ENCODE peak calls at places on chromosome 5, in ten cellular contexts. U is cardiac muscle cell, V is tibial artery, D is adrenal gland, W is right lobe of liver, X is nephron progenitor cell, Q is RWPE1, K is GM12865, O is AG04450, B is transverse colon. E is an unnamed sample.

GRCh38 chr5:40873481-40873880 is 32.3 kb downstream of the CARD6 start:
- DNase-seq in U (no peak), V (no peak), D (no peak), W (no peak), X (no peak), Q (no peak), K (no peak), O (no peak), B (no peak), E (no peak)

GRCh38 chr5:139443766-139444473 is 4.6 kb upstream of the DNAJC18 start:
- DNase-seq in U (no peak), V (no peak), D (no peak), W (no peak), X (no peak), Q (peak), K (no peak), O (peak), B (no peak), E (peak)

GRCh38 chr5:38843665-38844064 is 2.1 kb upstream of the OSMR start:
- DNase-seq in U (no peak), V (no peak), D (no peak), W (no peak), X (no peak), Q (no peak), K (no peak), O (no peak), B (no peak), E (no peak)

GRCh38 chr5:27962201-27962600 is 923.8 kb upstream of the CDH9 start:
- DNase-seq in U (no peak), V (no peak), D (no peak), W (no peak), X (no peak), Q (peak), K (no peak), O (no peak), B (no peak), E (no peak)

GRCh38 chr5:177530638-177531037 is 13.9 kb upstream of the DDX41 start:
- DNase-seq in U (no peak), V (no peak), D (no peak), W (no peak), X (no peak), Q (no peak), K (no peak), O (no peak), B (no peak), E (no peak)

GRCh38 chr5:16957305-16958165 is 21.4 kb upstream of the MYO10 start:
- DNase-seq in U (no peak), V (no peak), D (no peak), W (no peak), X (no peak), Q (peak), K (no peak), O (peak), B (no peak), E (peak)

GRCh38 chr5:34474573-34475021 is 181.5 kb upstream of the RAI14 start:
- DNase-seq in U (peak), V (no peak), D (peak), W (no peak), X (no peak), Q (peak), K (peak), O (peak), B (no peak), E (peak)

GRCh38 chr5:5217371-5217770 is 77.2 kb downstream of the ADAMTS16 start:
- DNase-seq in U (no peak), V (no peak), D (no peak), W (no peak), X (no peak), Q (no peak), K (peak), O (no peak), B (no peak), E (no peak)

GRCh38 chr5:116595498-116595897 is 20.9 kb upstream of the SEMA6A start:
- DNase-seq in U (no peak), V (no peak), D (no peak), W (no peak), X (no peak), Q (no peak), K (no peak), O (no peak), B (no peak), E (no peak)

GRCh38 chr5:136729901-136730355 is 364.6 kb upstream of the TRPC7 start:
- DNase-seq in U (no peak), V (no peak), D (peak), W (no peak), X (no peak), Q (peak), K (no peak), O (no peak), B (no peak), E (no peak)

GRCh38 chr5:116454417-116454927 is 120.2 kb downstream of the SEMA6A start:
- DNase-seq in U (no peak), V (peak), D (no peak), W (no peak), X (no peak), Q (no peak), K (peak), O (peak), B (no peak), E (peak)

GRCh38 chr5:102090770-102091169 is 205.3 kb downstream of the SLCO4C1 start:
- DNase-seq in U (peak), V (no peak), D (no peak), W (no peak), X (peak), Q (no peak), K (peak), O (no peak), B (no peak), E (no peak)
- TF ChIP-seq CTCF in U (no peak), V (no peak), D (no peak), W (no peak), X (peak), Q (no peak), K (peak), O (peak), B (no peak), E (no peak)

GRCh38 chr5:98769006-98769255 is 4.5 kb upstream of the RGMB start:
- DNase-seq in U (peak), V (peak), D (no peak), W (peak), X (peak), Q (no peak), K (no peak), O (no peak), B (peak), E (no peak)
- TF ChIP-seq CTCF in U (peak), V (peak), D (peak), W (peak), X (peak), Q (peak), K (peak), O (peak), B (peak), E (peak)

GRCh38 chr5:143026380-143026779 is 256.2 kb downstream of the ARHGAP26 start:
- DNase-seq in U (no peak), V (no peak), D (no peak), W (no peak), X (no peak), Q (no peak), K (no peak), O (no peak), B (no peak), E (no peak)

GRCh38 chr5:143029293-143029692 is 259.1 kb downstream of the ARHGAP26 start:
- DNase-seq in U (no peak), V (no peak), D (no peak), W (no peak), X (no peak), Q (no peak), K (no peak), O (no peak), B (no peak), E (no peak)

GRCh38 chr5:143033535-143034260 is 263.5 kb downstream of the ARHGAP26 start:
- DNase-seq in U (no peak), V (no peak), D (no peak), W (no peak), X (no peak), Q (peak), K (no peak), O (peak), B (no peak), E (peak)

GRCh38 chr5:143031781-143032724 is 261.9 kb downstream of the ARHGAP26 start:
- DNase-seq in U (no peak), V (no peak), D (no peak), W (no peak), X (no peak), Q (no peak), K (no peak), O (no peak), B (no peak), E (no peak)

GRCh38 chr5:143030349-143030748 is 260.2 kb downstream of the ARHGAP26 start:
- DNase-seq in U (no peak), V (no peak), D (no peak), W (no peak), X (no peak), Q (no peak), K (no peak), O (no peak), B (no peak), E (no peak)
- TF ChIP-seq CTCF in U (no peak), V (no peak), D (no peak), W (no peak), X (no peak), Q (no peak), K (no peak), O (no peak), B (no peak), E (no peak)

GRCh38 chr5:141149812-141150211 is at the start of gene PCDHB6:
- DNase-seq in U (no peak), V (no peak), D (no peak), W (no peak), X (no peak), Q (peak), K (no peak), O (no peak), B (no peak), E (no peak)
- TF ChIP-seq CTCF in U (peak), V (peak), D (no peak), W (no peak), X (no peak), Q (peak), K (no peak), O (no peak), B (no peak), E (no peak)

GRCh38 chr5:141320225-141321169 is at the start of gene TAF7:
- DNase-seq in U (peak), V (peak), D (peak), W (peak), X (peak), Q (peak), K (peak), O (peak), B (peak), E (peak)

GRCh38 chr5:141322261-141322660 is 1.7 kb upstream of the TAF7 start:
- DNase-seq in U (no peak), V (no peak), D (no peak), W (no peak), X (no peak), Q (no peak), K (no peak), O (no peak), B (no peak), E (no peak)

GRCh38 chr5:141328231-141328630 is 2.1 kb upstream of the PCDHGA1 start:
- DNase-seq in U (no peak), V (no peak), D (no peak), W (no peak), X (no peak), Q (no peak), K (no peak), O (no peak), B (no peak), E (no peak)

GRCh38 chr5:141330299-141331080 is at the start of gene PCDHGA1:
- DNase-seq in U (no peak), V (no peak), D (no peak), W (no peak), X (no peak), Q (peak), K (peak), O (no peak), B (no peak), E (peak)

GRCh38 chr5:141326088-141326854 is 4.0 kb upstream of the PCDHGA1 start:
- DNase-seq in U (peak), V (peak), D (peak), W (no peak), X (peak), Q (peak), K (peak), O (peak), B (peak), E (peak)
- TF ChIP-seq CTCF in U (peak), V (peak), D (no peak), W (peak), X (peak), Q (peak), K (peak), O (peak), B (peak), E (peak)

GRCh38 chr5:137847699-137848098 is 20.0 kb upstream of the MYOT start:
- DNase-seq in U (no peak), V (no peak), D (peak), W (no peak), X (no peak), Q (no peak), K (peak), O (no peak), B (no peak), E (no peak)
- TF ChIP-seq CTCF in U (no peak), V (no peak), D (no peak), W (no peak), X (no peak), Q (no peak), K (no peak), O (no peak), B (no peak), E (no peak)

E was measured in AG09319.